ENCODE peak calls at places on chromosomes 3 and 15, in six cellular contexts. L, J, N, T, B and O are unnamed samples.

GRCh38 chr15:78204351-78205309 is 29.7 kb downstream of the ACSBG1 start:
- DNase-seq in L (peak), J (peak), N (no peak), T (no peak), B (no peak), O (peak)

GRCh38 chr15:31200735-31201151 is 99.2 kb upstream of the TRPM1 start:
- DNase-seq in L (peak), J (peak), N (peak), T (no peak), B (peak), O (peak)

GRCh38 chr3:78645628-78646310 is 1122.0 kb downstream of the ROBO1 start:
- DNase-seq in L (no peak), J (no peak), N (peak), T (no peak), B (no peak), O (no peak)

GRCh38 chr3:50057756-50058155 is 31.0 kb upstream of the RBM5 start:
- DNase-seq in L (no peak), J (no peak), N (no peak), T (no peak), B (no peak), O (no peak)

GRCh38 chr15:45048784-45049631 is 26.0 kb downstream of the SORD start:
- DNase-seq in L (peak), J (no peak), N (peak), T (no peak), B (no peak), O (no peak)

GRCh38 chr15:83164409-83165404 is 42.9 kb downstream of the HDGFL3 start:
- DNase-seq in L (no peak), J (no peak), N (no peak), T (no peak), B (no peak), O (no peak)

GRCh38 chr15:87368511-87368910 is 888.0 kb downstream of the NTRK3 start:
- DNase-seq in L (no peak), J (no peak), N (no peak), T (no peak), B (no peak), O (no peak)

GRCh38 chr3:173920386-173920785 is 522.8 kb downstream of the NLGN1 start:
- DNase-seq in L (no peak), J (no peak), N (no peak), T (no peak), B (no peak), O (no peak)

GRCh38 chr3:137778941-137779340 is 14.8 kb downstream of the SOX14 start:
- DNase-seq in L (no peak), J (no peak), N (no peak), T (no peak), B (no peak), O (no peak)

GRCh38 chr15:29917600-29918597 is 95.6 kb upstream of the TJP1 start:
- DNase-seq in L (no peak), J (no peak), N (no peak), T (no peak), B (no peak), O (no peak)

GRCh38 chr3:78764634-78765033 is 1003.2 kb downstream of the ROBO1 start:
- DNase-seq in L (no peak), J (no peak), N (no peak), T (no peak), B (no peak), O (no peak)

GRCh38 chr3:142447308-142447851 is 457 bp downstream of the XRN1 start:
- DNase-seq in L (peak), J (peak), N (peak), T (peak), B (peak), O (no peak)

GRCh38 chr3:173583496-173583895 is 186.0 kb downstream of the NLGN1 start:
- DNase-seq in L (no peak), J (no peak), N (no peak), T (no peak), B (no peak), O (no peak)

GRCh38 chr3:17605032-17605431 is 137.4 kb downstream of the TBC1D5 start:
- DNase-seq in L (no peak), J (no peak), N (no peak), T (no peak), B (no peak), O (no peak)

GRCh38 chr3:37823189-37823588 is 38.5 kb upstream of the CTDSPL start:
- DNase-seq in L (no peak), J (no peak), N (no peak), T (no peak), B (no peak), O (no peak)

GRCh38 chr3:154059798-154060197 is 61.4 kb upstream of the ARHGEF26 start:
- DNase-seq in L (no peak), J (no peak), N (no peak), T (no peak), B (no peak), O (no peak)

GRCh38 chr3:155317211-155317610 is 23.7 kb upstream of the STRIT1 start:
- DNase-seq in L (no peak), J (no peak), N (no peak), T (no peak), B (no peak), O (no peak)

GRCh38 chr3:48507256-48508061 is 3.5 kb upstream of the SHISA5 start:
- DNase-seq in L (peak), J (peak), N (peak), T (peak), B (no peak), O (peak)

GRCh38 chr15:33724321-33725036 is 243.8 kb upstream of the CHRM5 start:
- DNase-seq in L (no peak), J (no peak), N (no peak), T (no peak), B (no peak), O (no peak)

GRCh38 chr15:101664303-101664913 is 12.2 kb upstream of the TM2D3 start:
- DNase-seq in L (no peak), J (no peak), N (peak), T (no peak), B (no peak), O (no peak)

GRCh38 chr3:138845771-138846173 is 11.0 kb upstream of the PIK3CB start:
- DNase-seq in L (no peak), J (no peak), N (no peak), T (no peak), B (no peak), O (no peak)

GRCh38 chr3:184134746-184135148 is 411 bp upstream of the EIF2B5 start:
- DNase-seq in L (no peak), J (no peak), N (no peak), T (no peak), B (no peak), O (no peak)

GRCh38 chr15:39486546-39487081 is 94.3 kb upstream of the THBS1 start:
- DNase-seq in L (no peak), J (no peak), N (no peak), T (no peak), B (no peak), O (no peak)

GRCh38 chr3:34758630-34759261 is 880.6 kb upstream of the ARPP21 start:
- DNase-seq in L (no peak), J (no peak), N (no peak), T (no peak), B (no peak), O (no peak)

GRCh38 chr3:39446444-39446843 is 21.0 kb upstream of the MOBP start:
- DNase-seq in L (no peak), J (no peak), N (no peak), T (no peak), B (no peak), O (no peak)

GRCh38 chr3:47485812-47486211 is 10.1 kb upstream of the SCAP start:
- DNase-seq in L (no peak), J (no peak), N (no peak), T (no peak), B (peak), O (no peak)